ENCODE peak calls at places on chromosome 2, in seven cellular contexts. One of them, this sample, is unnamed.
A peak's percentile ranks its signal among the peaks of the same experiment; 100 is the strongest.

GRCh38 chr2:169438476-169438875 is 40.8 kb upstream of the BBS5 start:
- DNase-seq in GM12891: no peak
- DNase-seq in body of pancreas: no peak
- DNase-seq in testis: no peak
- DNase-seq in ovary: no peak
- DNase-seq in right lobe of liver: no peak
- DNase-seq in gastrocnemius medialis: no peak
- DNase-seq in this sample: no peak

GRCh38 chr2:106207246-106207645 is 13.1 kb upstream of the UXS1 start:
- DNase-seq in testis: no peak
- DNase-seq in gastrocnemius medialis: no peak
- DNase-seq in right lobe of liver: no peak
- DNase-seq in GM12891: no peak
- DNase-seq in ovary: no peak
- DNase-seq in body of pancreas: no peak
- DNase-seq in this sample: no peak

GRCh38 chr2:180205616-180206271 is 198.6 kb upstream of the CWC22 start:
- DNase-seq in testis: no peak
- DNase-seq in right lobe of liver: no peak
- DNase-seq in gastrocnemius medialis: no peak
- DNase-seq in body of pancreas: no peak
- DNase-seq in GM12891: no peak
- DNase-seq in ovary: no peak
- DNase-seq in this sample: no peak

GRCh38 chr2:20589975-20590703 is 60.8 kb downstream of the HS1BP3 start:
- DNase-seq in right lobe of liver: peak; percentile 45
- DNase-seq in body of pancreas: peak; percentile 9
- DNase-seq in ovary: peak; percentile 33
- DNase-seq in GM12891: no peak
- DNase-seq in testis: no peak
- DNase-seq in gastrocnemius medialis: peak; percentile 12
- DNase-seq in this sample: no peak

GRCh38 chr2:203811491-203812221 is 55.9 kb upstream of the CTLA4 start:
- DNase-seq in ovary: no peak
- DNase-seq in GM12891: no peak
- DNase-seq in testis: peak; percentile 49
- DNase-seq in right lobe of liver: peak; percentile 79
- DNase-seq in body of pancreas: peak; percentile 78
- DNase-seq in gastrocnemius medialis: peak; percentile 61
- DNase-seq in this sample: no peak

GRCh38 chr2:177338177-177338721 is 54.3 kb upstream of the AGPS start:
- DNase-seq in right lobe of liver: no peak
- DNase-seq in GM12891: no peak
- DNase-seq in body of pancreas: no peak
- DNase-seq in ovary: no peak
- DNase-seq in testis: no peak
- DNase-seq in gastrocnemius medialis: no peak
- DNase-seq in this sample: no peak

GRCh38 chr2:160288324-160288723 is 88.3 kb upstream of the ITGB6 start:
- DNase-seq in ovary: no peak
- DNase-seq in gastrocnemius medialis: no peak
- DNase-seq in testis: no peak
- DNase-seq in body of pancreas: no peak
- DNase-seq in right lobe of liver: no peak
- DNase-seq in GM12891: no peak
- DNase-seq in this sample: no peak

GRCh38 chr2:55118643-55119065 is 68.4 kb upstream of the RTN4 start:
- DNase-seq in body of pancreas: no peak
- DNase-seq in gastrocnemius medialis: no peak
- DNase-seq in GM12891: no peak
- DNase-seq in testis: no peak
- DNase-seq in right lobe of liver: no peak
- DNase-seq in ovary: no peak
- DNase-seq in this sample: no peak

GRCh38 chr2:41965173-41965875 is 82.5 kb upstream of the PKDCC start:
- DNase-seq in right lobe of liver: no peak
- DNase-seq in testis: no peak
- DNase-seq in GM12891: no peak
- DNase-seq in body of pancreas: no peak
- DNase-seq in ovary: no peak
- DNase-seq in gastrocnemius medialis: peak; percentile 30
- DNase-seq in this sample: no peak

GRCh38 chr2:98140210-98140609 is 53.2 kb downstream of the VWA3B start:
- DNase-seq in testis: no peak
- DNase-seq in ovary: peak; percentile 52
- DNase-seq in right lobe of liver: no peak
- DNase-seq in GM12891: no peak
- DNase-seq in gastrocnemius medialis: no peak
- DNase-seq in body of pancreas: no peak
- DNase-seq in this sample: no peak

GRCh38 chr2:170022692-170023091 is 155.3 kb upstream of the MYO3B start:
- DNase-seq in gastrocnemius medialis: peak; percentile 30
- DNase-seq in body of pancreas: no peak
- DNase-seq in right lobe of liver: no peak
- DNase-seq in ovary: no peak
- DNase-seq in GM12891: no peak
- DNase-seq in testis: no peak
- DNase-seq in this sample: no peak

GRCh38 chr2:4110273-4110672 is 406.9 kb downstream of the DCDC2C start:
- DNase-seq in body of pancreas: no peak
- DNase-seq in gastrocnemius medialis: no peak
- DNase-seq in ovary: no peak
- DNase-seq in GM12891: no peak
- DNase-seq in testis: no peak
- DNase-seq in right lobe of liver: no peak
- DNase-seq in this sample: no peak

GRCh38 chr2:238434846-238435751 is 8.4 kb downstream of the ASB1 start:
- DNase-seq in testis: no peak
- DNase-seq in gastrocnemius medialis: no peak
- DNase-seq in ovary: no peak
- DNase-seq in body of pancreas: no peak
- DNase-seq in right lobe of liver: no peak
- DNase-seq in GM12891: no peak
- DNase-seq in this sample: no peak
- TF ChIP-seq POLR2A in testis: no peak
- TF ChIP-seq POLR2A in gastrocnemius medialis: no peak
- TF ChIP-seq POLR2A in ovary: no peak
- TF ChIP-seq POLR2A in body of pancreas: no peak
- TF ChIP-seq POLR2A in right lobe of liver: no peak
- TF ChIP-seq POLR2A in GM12891: no peak
- TF ChIP-seq POLR2A in this sample: no peak

GRCh38 chr2:26786207-26787023 is 559 bp downstream of the CENPA start:
- DNase-seq in GM12891: peak; percentile 36
- DNase-seq in body of pancreas: no peak
- DNase-seq in right lobe of liver: peak; percentile 70
- DNase-seq in ovary: no peak
- DNase-seq in gastrocnemius medialis: no peak
- DNase-seq in testis: no peak
- DNase-seq in this sample: no peak

GRCh38 chr2:26784570-26785234 is 1.2 kb upstream of the CENPA start:
- DNase-seq in right lobe of liver: no peak
- DNase-seq in testis: no peak
- DNase-seq in gastrocnemius medialis: no peak
- DNase-seq in GM12891: no peak
- DNase-seq in body of pancreas: no peak
- DNase-seq in ovary: no peak
- DNase-seq in this sample: no peak

GRCh38 chr2:26780203-26780760 is 5.6 kb upstream of the CENPA start:
- DNase-seq in GM12891: no peak
- DNase-seq in body of pancreas: no peak
- DNase-seq in gastrocnemius medialis: peak; percentile 52
- DNase-seq in right lobe of liver: no peak
- DNase-seq in ovary: no peak
- DNase-seq in testis: no peak
- DNase-seq in this sample: no peak

GRCh38 chr2:26782876-26783704 is 2.8 kb upstream of the CENPA start:
- DNase-seq in right lobe of liver: no peak
- DNase-seq in GM12891: no peak
- DNase-seq in gastrocnemius medialis: no peak
- DNase-seq in body of pancreas: no peak
- DNase-seq in ovary: no peak
- DNase-seq in testis: no peak
- DNase-seq in this sample: no peak

GRCh38 chr2:26785431-26786206 is at the start of gene CENPA:
- DNase-seq in right lobe of liver: peak; percentile 97
- DNase-seq in body of pancreas: peak; percentile 97
- DNase-seq in testis: peak; percentile 99
- DNase-seq in ovary: peak; percentile 98
- DNase-seq in GM12891: peak; percentile 94
- DNase-seq in gastrocnemius medialis: peak; percentile 98
- DNase-seq in this sample: peak; percentile 99
- TF ChIP-seq POLR2A in right lobe of liver: no peak
- TF ChIP-seq POLR2A in body of pancreas: no peak
- TF ChIP-seq POLR2A in testis: no peak
- TF ChIP-seq POLR2A in ovary: no peak
- TF ChIP-seq POLR2A in GM12891: no peak
- TF ChIP-seq POLR2A in gastrocnemius medialis: peak; percentile 7
- TF ChIP-seq POLR2A in this sample: peak; percentile 15

GRCh38 chr2:85420743-85421705 is 2.5 kb downstream of the SH2D6 start:
- DNase-seq in GM12891: peak; percentile 88
- DNase-seq in body of pancreas: peak; percentile 98
- DNase-seq in testis: peak; percentile 96
- DNase-seq in ovary: peak; percentile 93
- DNase-seq in gastrocnemius medialis: peak; percentile 82
- DNase-seq in right lobe of liver: peak; percentile 91
- DNase-seq in this sample: peak; percentile 93
- TF ChIP-seq POLR2A in GM12891: no peak
- TF ChIP-seq POLR2A in body of pancreas: peak; percentile 72
- TF ChIP-seq POLR2A in testis: no peak
- TF ChIP-seq POLR2A in ovary: peak; percentile 45
- TF ChIP-seq POLR2A in gastrocnemius medialis: no peak
- TF ChIP-seq POLR2A in right lobe of liver: no peak
- TF ChIP-seq POLR2A in this sample: no peak

GRCh38 chr2:241399941-241400922 is 44.1 kb downstream of the FARP2 start:
- DNase-seq in testis: no peak
- DNase-seq in body of pancreas: no peak
- DNase-seq in GM12891: no peak
- DNase-seq in ovary: no peak
- DNase-seq in right lobe of liver: no peak
- DNase-seq in gastrocnemius medialis: no peak
- DNase-seq in this sample: no peak
- TF ChIP-seq POLR2A in testis: no peak
- TF ChIP-seq POLR2A in body of pancreas: no peak
- TF ChIP-seq POLR2A in GM12891: no peak
- TF ChIP-seq POLR2A in ovary: no peak
- TF ChIP-seq POLR2A in right lobe of liver: no peak
- TF ChIP-seq POLR2A in gastrocnemius medialis: no peak
- TF ChIP-seq POLR2A in this sample: no peak

DNA sequence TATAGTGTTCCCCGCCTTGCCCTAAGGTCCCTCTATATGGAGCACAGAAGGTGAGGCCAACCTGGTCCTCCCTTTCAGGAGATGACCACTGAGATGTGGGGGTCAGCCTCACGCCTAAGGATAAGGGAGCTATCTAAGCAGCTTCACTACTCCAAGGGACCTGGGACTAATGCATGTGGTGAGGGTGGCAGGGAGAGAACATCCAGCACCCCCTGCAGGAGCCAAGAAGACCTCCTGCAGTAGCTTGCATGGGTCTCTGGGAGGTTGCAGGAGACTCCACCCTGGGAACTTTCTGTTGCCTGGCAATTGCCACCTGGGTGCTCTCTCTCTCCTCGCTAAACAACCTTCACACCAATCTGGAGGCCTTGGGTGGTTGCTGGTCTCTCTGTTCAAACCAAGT is 93.0 kb upstream of the KLHL29 start:
- DNase-seq in ovary: no peak
- DNase-seq in GM12891: no peak
- DNase-seq in testis: no peak
- DNase-seq in body of pancreas: no peak
- DNase-seq in gastrocnemius medialis: no peak
- DNase-seq in right lobe of liver: no peak
- DNase-seq in this sample: no peak
- TF ChIP-seq POLR2A in ovary: no peak
- TF ChIP-seq POLR2A in GM12891: no peak
- TF ChIP-seq POLR2A in testis: no peak
- TF ChIP-seq POLR2A in body of pancreas: no peak
- TF ChIP-seq POLR2A in gastrocnemius medialis: no peak
- TF ChIP-seq POLR2A in right lobe of liver: no peak
- TF ChIP-seq POLR2A in this sample: no peak

GRCh38 chr2:233061007-233061590 is 957 bp downstream of the INPP5D start:
- DNase-seq in testis: no peak
- DNase-seq in right lobe of liver: peak; percentile 49
- DNase-seq in gastrocnemius medialis: no peak
- DNase-seq in body of pancreas: no peak
- DNase-seq in GM12891: no peak
- DNase-seq in ovary: no peak
- DNase-seq in this sample: no peak
- TF ChIP-seq POLR2A in testis: no peak
- TF ChIP-seq POLR2A in right lobe of liver: no peak
- TF ChIP-seq POLR2A in gastrocnemius medialis: no peak
- TF ChIP-seq POLR2A in body of pancreas: no peak
- TF ChIP-seq POLR2A in GM12891: peak; percentile 72
- TF ChIP-seq POLR2A in ovary: no peak
- TF ChIP-seq POLR2A in this sample: no peak

GRCh38 chr2:127640082-127641072 is 5.6 kb upstream of the GPR17 start:
- DNase-seq in gastrocnemius medialis: no peak
- DNase-seq in ovary: no peak
- DNase-seq in body of pancreas: no peak
- DNase-seq in testis: no peak
- DNase-seq in right lobe of liver: no peak
- DNase-seq in GM12891: peak; percentile 83
- DNase-seq in this sample: no peak
- TF ChIP-seq POLR2A in gastrocnemius medialis: no peak
- TF ChIP-seq POLR2A in ovary: no peak
- TF ChIP-seq POLR2A in body of pancreas: no peak
- TF ChIP-seq POLR2A in testis: no peak
- TF ChIP-seq POLR2A in right lobe of liver: no peak
- TF ChIP-seq POLR2A in GM12891: no peak
- TF ChIP-seq POLR2A in this sample: no peak

GRCh38 chr2:18369750-18370149 is 190.7 kb downstream of the RDH14 start:
- DNase-seq in GM12891: no peak
- DNase-seq in ovary: no peak
- DNase-seq in right lobe of liver: no peak
- DNase-seq in gastrocnemius medialis: no peak
- DNase-seq in testis: no peak
- DNase-seq in body of pancreas: no peak
- DNase-seq in this sample: no peak
- TF ChIP-seq POLR2A in GM12891: no peak
- TF ChIP-seq POLR2A in ovary: no peak
- TF ChIP-seq POLR2A in right lobe of liver: no peak
- TF ChIP-seq POLR2A in gastrocnemius medialis: no peak
- TF ChIP-seq POLR2A in testis: no peak
- TF ChIP-seq POLR2A in body of pancreas: no peak
- TF ChIP-seq POLR2A in this sample: no peak

GRCh38 chr2:224948005-224948404 is 94.3 kb downstream of the DOCK10 start:
- DNase-seq in testis: no peak
- DNase-seq in GM12891: no peak
- DNase-seq in ovary: no peak
- DNase-seq in body of pancreas: no peak
- DNase-seq in right lobe of liver: no peak
- DNase-seq in gastrocnemius medialis: no peak
- DNase-seq in this sample: no peak

GRCh38 chr2:224948859-224949258 is 93.4 kb downstream of the DOCK10 start:
- DNase-seq in right lobe of liver: no peak
- DNase-seq in ovary: no peak
- DNase-seq in gastrocnemius medialis: no peak
- DNase-seq in GM12891: no peak
- DNase-seq in body of pancreas: no peak
- DNase-seq in testis: no peak
- DNase-seq in this sample: no peak

GRCh38 chr2:224945134-224945533 is 97.1 kb downstream of the DOCK10 start:
- DNase-seq in body of pancreas: no peak
- DNase-seq in testis: no peak
- DNase-seq in GM12891: no peak
- DNase-seq in right lobe of liver: no peak
- DNase-seq in ovary: no peak
- DNase-seq in gastrocnemius medialis: no peak
- DNase-seq in this sample: no peak

GRCh38 chr2:224947566-224947965 is 94.7 kb downstream of the DOCK10 start:
- DNase-seq in gastrocnemius medialis: no peak
- DNase-seq in GM12891: no peak
- DNase-seq in body of pancreas: no peak
- DNase-seq in right lobe of liver: no peak
- DNase-seq in ovary: no peak
- DNase-seq in testis: no peak
- DNase-seq in this sample: no peak

GRCh38 chr2:224946911-224947310 is 95.4 kb downstream of the DOCK10 start:
- DNase-seq in ovary: no peak
- DNase-seq in GM12891: no peak
- DNase-seq in right lobe of liver: no peak
- DNase-seq in testis: no peak
- DNase-seq in gastrocnemius medialis: no peak
- DNase-seq in body of pancreas: no peak
- DNase-seq in this sample: no peak
- TF ChIP-seq POLR2A in ovary: no peak
- TF ChIP-seq POLR2A in GM12891: peak; percentile 57
- TF ChIP-seq POLR2A in right lobe of liver: peak; percentile 34
- TF ChIP-seq POLR2A in testis: no peak
- TF ChIP-seq POLR2A in gastrocnemius medialis: no peak
- TF ChIP-seq POLR2A in body of pancreas: peak; percentile 27
- TF ChIP-seq POLR2A in this sample: no peak

This sample was measured in tibial nerve.